ENCODE peak calls at places on chromosome 19, in five cellular contexts. One of them, this sample, is unnamed.

GRCh38 chr19:42051166-42052115 is 18.6 kb downstream of the GRIK5 start:
- DNase-seq in left cardiac atrium: no peak
- DNase-seq in IMR-90: no peak
- DNase-seq in cardiac fibroblast: no peak
- DNase-seq in breast epithelium: no peak
- DNase-seq in this sample: no peak

GRCh38 chr19:56309511-56310185 is 5.0 kb downstream of the ZSCAN5A start:
- DNase-seq in left cardiac atrium: peak
- DNase-seq in IMR-90: peak
- DNase-seq in cardiac fibroblast: peak
- DNase-seq in breast epithelium: no peak
- DNase-seq in this sample: peak

GRCh38 chr19:35126624-35126959 is 8.3 kb downstream of the LGI4 start:
- DNase-seq in left cardiac atrium: no peak
- DNase-seq in IMR-90: no peak
- DNase-seq in cardiac fibroblast: peak
- DNase-seq in breast epithelium: no peak
- DNase-seq in this sample: no peak

GRCh38 chr19:49403404-49404187 is 15.5 kb downstream of the KASH5 start:
- DNase-seq in left cardiac atrium: no peak
- DNase-seq in IMR-90: peak
- DNase-seq in cardiac fibroblast: no peak
- DNase-seq in breast epithelium: no peak
- DNase-seq in this sample: no peak

GRCh38 chr19:49361438-49362047 is 673 bp downstream of the TEAD2 start:
- DNase-seq in left cardiac atrium: peak
- DNase-seq in IMR-90: peak
- DNase-seq in cardiac fibroblast: peak
- DNase-seq in breast epithelium: peak
- DNase-seq in this sample: peak

GRCh38 chr19:35199481-35199880 is 29.1 kb downstream of the FAM187B start:
- DNase-seq in left cardiac atrium: no peak
- DNase-seq in IMR-90: no peak
- DNase-seq in cardiac fibroblast: no peak
- DNase-seq in breast epithelium: no peak
- DNase-seq in this sample: no peak

GRCh38 chr19:10074153-10074552 is 12.0 kb upstream of the SHFL start:
- DNase-seq in left cardiac atrium: no peak
- DNase-seq in IMR-90: peak
- DNase-seq in cardiac fibroblast: peak
- DNase-seq in breast epithelium: no peak
- DNase-seq in this sample: peak

GRCh38 chr19:31962565-31962996 is 382.8 kb upstream of the ZNF507 start:
- DNase-seq in left cardiac atrium: no peak
- DNase-seq in IMR-90: no peak
- DNase-seq in cardiac fibroblast: no peak
- DNase-seq in breast epithelium: no peak
- DNase-seq in this sample: no peak